ENCODE peak calls at places on chromosome 5, in four cellular contexts. K is fibroblast of the conjunctiva; V is activated CD8-positive, alpha-beta memory T cell treated with anti-CD3 and anti-CD28 coated beads, Interleukin-2, amount 10 ng/mL, durations not matched to agents 7 days and 5 days; X is COR-L47. D is an unnamed sample.

GRCh38 chr5:111869681-111870080 is 112.7 kb upstream of the NREP start:
- DNase-seq in K (no peak), V (no peak), X (no peak), D (no peak)

GRCh38 chr5:7592910-7593309 is 197.0 kb downstream of the ADCY2 start:
- DNase-seq in X (no peak), V (no peak), K (no peak), D (no peak)

GRCh38 chr5:115450741-115451140 is 93.8 kb downstream of the FEM1C start:
- DNase-seq in K (peak; percentile 80), X (no peak), V (no peak), D (no peak)

GRCh38 chr5:132775439-132776076 is 1.5 kb downstream of the SEPTIN8 start:
- DNase-seq in X (no peak), V (no peak), K (no peak), D (no peak)

GRCh38 chr5:171459839-171460238 is 40.4 kb downstream of the FGF18 start:
- DNase-seq in V (no peak), K (no peak), X (no peak), D (no peak)

GRCh38 chr5:42650111-42650510 is 106.5 kb upstream of the CCDC152 start:
- DNase-seq in V (no peak), X (no peak), K (no peak), D (no peak)

GRCh38 chr5:145859451-145859850 is 13.4 kb downstream of the GRXCR2 start:
- DNase-seq in X (no peak), V (no peak), K (no peak), D (no peak)

GRCh38 chr5:52811067-52811749 is 23.5 kb downstream of the ITGA1 start:
- DNase-seq in K (no peak), X (no peak), V (no peak), D (no peak)

GRCh38 chr5:111068208-111068607 is 3.3 kb upstream of the TSLP start:
- DNase-seq in V (no peak), K (no peak), X (no peak), D (no peak)

GRCh38 chr5:137308311-137308710 is 190.8 kb downstream of the SPOCK1 start:
- DNase-seq in X (no peak), V (no peak), K (no peak), D (peak; percentile 84)

GRCh38 chr5:3451961-3452360 is 143.7 kb upstream of the IRX1 start:
- DNase-seq in K (no peak), V (no peak), X (no peak), D (no peak)

GRCh38 chr5:150948539-150948938 is 43.8 kb upstream of the ZNF300 start:
- DNase-seq in X (no peak), V (no peak), K (no peak), D (no peak)

GRCh38 chr5:177491429-177491945 is 5.9 kb downstream of the PDLIM7 start:
- DNase-seq in X (no peak), K (no peak), V (no peak), D (no peak)

GRCh38 chr5:94691947-94692346 is 73.5 kb downstream of the SLF1 start:
- DNase-seq in V (no peak), X (peak; percentile 79), K (peak; percentile 73), D (no peak)

GRCh38 chr5:2157372-2157771 is 274.6 kb upstream of the IRX4 start:
- DNase-seq in K (no peak), X (no peak), V (no peak), D (no peak)

GRCh38 chr5:177447611-177448243 is 1.1 kb downstream of the PRR7 start:
- DNase-seq in V (no peak), X (peak; percentile 17), K (peak; percentile 60), D (no peak)

GRCh38 chr5:135729582-135729879 is 104.9 kb upstream of the SLC25A48 start:
- DNase-seq in V (no peak), X (no peak), K (no peak), D (no peak)

D was measured in esophagus muscularis mucosa.